ENCODE peak calls at places on chromosome 18, in five cellular contexts. R is spleen, M is IMR-90, D is SK-N-SH, N is sigmoid colon. E is an unnamed sample.

GRCh38 chr18:484749-485464 is 15.6 kb downstream of the COLEC12 start:
- DNase-seq in R (no peak), N (no peak), M (no peak), D (no peak), E (no peak)

GRCh38 chr18:31190919-31191318 is 28.3 kb upstream of the DSC1 start:
- DNase-seq in D (no peak), M (no peak), R (no peak), N (no peak), E (no peak)

GRCh38 chr18:4264347-4264791 is 190.7 kb downstream of the DLGAP1 start:
- DNase-seq in D (no peak), M (no peak), R (no peak), N (no peak), E (no peak)

GRCh38 chr18:80154293-80154692 is 45.2 kb downstream of the ADNP2 start:
- DNase-seq in R (no peak), M (peak; percentile 11), D (no peak), N (no peak), E (no peak)

GRCh38 chr18:50218432-50219197 is 23.7 kb upstream of the MYO5B start:
- DNase-seq in N (no peak), R (no peak), M (peak; percentile 14), D (no peak), E (no peak)

GRCh38 chr18:79305976-79306375 is 89.8 kb upstream of the NFATC1 start:
- DNase-seq in D (no peak), R (no peak), M (no peak), N (no peak), E (no peak)

GRCh38 chr18:27109403-27109802 is 75.7 kb downstream of the CHST9 start:
- DNase-seq in M (no peak), N (no peak), R (no peak), D (no peak), E (no peak)

GRCh38 chr18:33746261-33746660 is 168.2 kb downstream of the ASXL3 start:
- DNase-seq in R (no peak), M (no peak), N (no peak), D (no peak), E (no peak)

GRCh38 chr18:4181882-4182568 is 273.1 kb downstream of the DLGAP1 start:
- DNase-seq in D (no peak), N (no peak), R (no peak), M (no peak), E (no peak)

GRCh38 chr18:31648966-31649429 is 35.4 kb downstream of the B4GALT6 start:
- DNase-seq in N (no peak), M (peak; percentile 15), D (no peak), R (no peak), E (peak; percentile 56)

GRCh38 chr18:31297248-31297647 is 20.7 kb upstream of the DSG1 start:
- DNase-seq in D (no peak), M (no peak), R (no peak), N (no peak), E (no peak)

GRCh38 chr18:62394001-62394763 is 69.1 kb downstream of the TNFRSF11A start:
- DNase-seq in M (no peak), N (no peak), R (no peak), D (no peak), E (no peak)

GRCh38 chr18:36628435-36629094 is 200.2 kb downstream of the TPGS2 start:
- DNase-seq in M (peak; percentile 87), D (no peak), R (no peak), N (no peak), E (peak; percentile 81)

GRCh38 chr18:72056171-72056570 is 488.0 kb downstream of the CBLN2 start:
- DNase-seq in M (no peak), N (no peak), R (no peak), D (no peak), E (no peak)

GRCh38 chr18:63315879-63316278 is 3.7 kb downstream of the BCL2 start:
- DNase-seq in R (no peak), M (no peak), D (no peak), N (no peak), E (no peak)

GRCh38 chr18:598053-598665 is 1.4 kb downstream of the CLUL1 start:
- DNase-seq in D (no peak), N (no peak), R (no peak), M (no peak), E (peak; percentile 94)

GRCh38 chr18:12067671-12068070 is 26.0 kb upstream of the ANKRD62 start:
- DNase-seq in D (no peak), R (no peak), M (no peak), N (no peak), E (no peak)
- TF ChIP-seq CTCF in D (no peak), R (no peak), M (no peak), N (no peak), E (no peak)

GRCh38 chr18:8979258-8979988 is 123.1 kb upstream of the NDUFV2 start:
- DNase-seq in D (no peak), R (no peak), N (no peak), M (no peak), E (no peak)

GRCh38 chr18:8980496-8981402 is 121.8 kb upstream of the NDUFV2 start:
- DNase-seq in D (no peak), R (no peak), M (no peak), N (no peak), E (no peak)

GRCh38 chr18:8978394-8978793 is 124.1 kb upstream of the NDUFV2 start:
- DNase-seq in M (no peak), R (no peak), N (no peak), D (no peak), E (no peak)

GRCh38 chr18:8984131-8984670 is 118.3 kb upstream of the NDUFV2 start:
- DNase-seq in D (no peak), M (no peak), N (no peak), R (no peak), E (peak; percentile 71)

GRCh38 chr18:8982416-8983183 is 119.9 kb upstream of the NDUFV2 start:
- DNase-seq in R (no peak), M (peak; percentile 74), N (no peak), D (peak; percentile 61), E (peak; percentile 93)
- H3K4me3 ChIP-seq in R (no peak overlapping the region), M (no peak overlapping the region), N (no peak overlapping the region), D (no peak overlapping the region), E (no peak overlapping the region)

DNA sequence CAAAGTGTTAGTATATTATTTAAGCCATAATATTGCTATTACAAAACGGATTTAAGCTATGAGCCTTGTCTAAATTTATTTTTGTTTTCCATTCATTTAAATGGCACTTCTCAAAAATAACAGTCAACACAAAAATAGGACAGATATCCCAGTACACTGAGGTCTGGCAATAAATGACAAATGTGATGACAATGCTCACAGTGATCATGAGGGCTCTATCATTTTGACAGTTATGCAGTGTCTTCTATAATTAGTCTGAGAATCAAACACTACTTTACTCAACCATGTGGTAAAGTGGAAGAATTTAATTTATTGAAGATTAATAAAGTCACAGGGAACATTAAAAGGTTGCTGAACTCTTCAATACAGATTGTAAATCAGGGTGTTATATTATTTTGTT is 328.6 kb downstream of the CDH7 start:
- DNase-seq in D (no peak), M (no peak), R (no peak), N (no peak), E (no peak)
- H3K27me3 ChIP-seq in D (no peaks in the 10 kb centered on the region), M (no peaks in the 10 kb centered on the region), R (no peaks in the 10 kb centered on the region), N (no peaks in the 10 kb centered on the region), E (no peaks in the 10 kb centered on the region)

DNA sequence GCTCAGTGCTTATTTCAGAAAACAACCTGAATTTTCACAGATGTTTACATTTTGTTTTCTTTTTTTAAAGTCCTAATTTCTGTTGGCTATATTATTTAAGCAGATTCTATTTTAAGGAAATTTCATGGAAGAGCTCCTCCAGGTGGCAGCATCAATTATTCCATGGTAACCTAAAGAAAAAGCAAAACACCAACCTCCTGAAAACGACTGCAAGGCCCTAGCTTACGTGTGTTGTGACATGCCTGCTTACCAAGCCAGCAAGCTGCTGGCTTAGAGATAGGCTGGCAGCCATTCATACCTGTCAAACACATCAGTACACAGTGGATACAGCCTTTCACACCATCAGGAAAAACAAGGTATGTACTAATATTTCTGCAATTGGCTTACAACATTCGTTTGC is 64.9 kb downstream of the LPIN2 start:
- DNase-seq in D (peak; percentile 19), M (peak; percentile 58), N (no peak), R (no peak), E (no peak)
- TF ChIP-seq CTCF in D (peak; percentile 58), M (peak; percentile 50), N (peak; percentile 15), R (no peak), E (peak; percentile 47)

GRCh38 chr18:22822024-22822423 is 111.1 kb upstream of the RBBP8 start:
- DNase-seq in D (no peak), M (peak; percentile 78), N (no peak), R (no peak), E (no peak)
- H3K4me3 ChIP-seq in D (no peak overlapping the region), M (no peak overlapping the region), N (no peak overlapping the region), R (no peak overlapping the region), E (no peak overlapping the region)

GRCh38 chr18:57427429-57428181 is 7.6 kb upstream of the ONECUT2 start:
- DNase-seq in R (peak; percentile 83), D (no peak), M (no peak), N (no peak), E (no peak)

GRCh38 chr18:57430166-57430958 is 4.8 kb upstream of the ONECUT2 start:
- DNase-seq in M (no peak), N (no peak), R (no peak), D (no peak), E (no peak)

GRCh38 chr18:57429607-57430165 is 5.5 kb upstream of the ONECUT2 start:
- DNase-seq in D (no peak), M (no peak), N (no peak), R (no peak), E (no peak)

GRCh38 chr18:57426187-57426586 is 9.0 kb upstream of the ONECUT2 start:
- DNase-seq in M (no peak), R (no peak), N (no peak), D (no peak), E (no peak)

DNA sequence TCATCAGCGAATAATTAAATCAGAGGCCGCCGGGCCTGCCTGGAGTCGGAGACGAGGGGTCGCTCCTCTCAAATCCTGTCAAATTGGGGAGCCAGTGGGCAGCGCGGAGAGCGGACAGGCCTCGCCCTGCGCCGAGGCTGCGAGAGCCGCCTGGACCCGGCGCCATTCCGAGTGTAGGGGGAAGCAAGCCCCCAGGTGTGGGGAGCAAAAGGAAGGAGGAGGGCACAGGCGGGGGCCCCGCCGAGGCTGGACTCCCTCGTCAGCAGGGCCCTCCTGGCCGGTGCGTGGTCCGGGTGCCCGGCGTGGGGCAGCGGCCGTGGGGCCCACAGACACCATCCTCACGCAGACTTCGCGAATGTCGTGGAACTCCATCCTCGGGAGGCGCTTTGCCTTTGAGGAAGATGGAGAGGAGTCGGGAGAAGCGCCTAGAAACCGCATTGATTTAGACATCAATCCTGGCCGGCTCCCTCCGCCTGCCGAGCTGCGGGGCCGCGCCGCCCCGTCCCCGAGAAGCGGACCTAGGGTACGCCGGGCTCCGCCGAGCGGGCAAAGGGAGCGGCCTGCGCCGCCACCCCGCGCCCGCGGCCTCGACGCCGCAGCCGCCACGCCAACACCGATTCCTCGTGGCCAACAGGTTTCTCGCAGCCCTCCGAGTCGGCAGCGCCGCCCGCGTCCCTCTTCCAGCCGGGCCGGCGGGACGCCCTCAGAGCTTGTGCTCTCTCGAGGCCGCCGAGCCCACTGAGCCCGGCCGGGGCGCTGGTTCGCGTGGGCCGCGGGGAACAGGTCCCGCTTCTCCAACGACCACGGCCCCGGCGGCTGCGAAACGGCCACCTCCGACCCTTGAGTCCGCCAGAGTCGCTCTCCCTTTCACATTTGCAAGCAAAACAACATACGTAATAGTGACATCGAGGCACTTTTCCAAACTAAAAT is 6.7 kb upstream of the ONECUT2 start:
- DNase-seq in N (no peak), M (no peak), D (no peak), R (peak; percentile 73), E (no peak)
- H3K27me3 ChIP-seq in N (peaks cover 52% of the 10 kb centered on the region), M (peaks cover 64% of the 10 kb centered on the region), D (peaks cover 19% of the 10 kb centered on the region), R (peaks cover 17% of the 10 kb centered on the region), E (peaks cover 40% of the 10 kb centered on the region)